ENCODE peak calls at places on chromosome 4, in four cellular contexts. One of them, this sample, is unnamed.
A peak's percentile ranks its signal among the peaks of the same experiment; 100 is the strongest.

GRCh38 chr4:33661636-33662035 is 2582.7 kb downstream of the ARAP2 start:
- DNase-seq in ovary: no peak
- DNase-seq in brain microvascular endothelial cell: no peak
- DNase-seq in tibial artery: no peak
- DNase-seq in this sample: no peak

GRCh38 chr4:108620933-108621905 is 843 bp downstream of the RPL34 start:
- DNase-seq in ovary: no peak
- DNase-seq in brain microvascular endothelial cell: no peak
- DNase-seq in tibial artery: no peak
- DNase-seq in this sample: no peak

GRCh38 chr4:183797445-183798248 is 107.5 kb upstream of the STOX2 start:
- DNase-seq in brain microvascular endothelial cell: no peak
- DNase-seq in ovary: no peak
- DNase-seq in tibial artery: no peak
- DNase-seq in this sample: peak; percentile 58

GRCh38 chr4:173182403-173182802 is 13.8 kb downstream of the GALNT7 start:
- DNase-seq in tibial artery: no peak
- DNase-seq in brain microvascular endothelial cell: peak; percentile 86
- DNase-seq in ovary: no peak
- DNase-seq in this sample: peak; percentile 66

GRCh38 chr4:165367040-165367439 is 11.8 kb upstream of the CPE start:
- DNase-seq in tibial artery: no peak
- DNase-seq in ovary: no peak
- DNase-seq in brain microvascular endothelial cell: no peak
- DNase-seq in this sample: peak; percentile 27

GRCh38 chr4:163484906-163485305 is 9.6 kb upstream of the TMA16 start:
- DNase-seq in brain microvascular endothelial cell: peak; percentile 46
- DNase-seq in ovary: peak; percentile 36
- DNase-seq in tibial artery: no peak
- DNase-seq in this sample: peak; percentile 35

GRCh38 chr4:84379881-84380618 is 119.0 kb downstream of the NKX6-1 start:
- DNase-seq in tibial artery: no peak
- DNase-seq in brain microvascular endothelial cell: peak; percentile 47
- DNase-seq in ovary: no peak
- DNase-seq in this sample: peak; percentile 28

GRCh38 chr4:54882616-54883015 is 224.9 kb downstream of the KIT start:
- DNase-seq in tibial artery: no peak
- DNase-seq in ovary: no peak
- DNase-seq in brain microvascular endothelial cell: peak; percentile 54
- DNase-seq in this sample: no peak

GRCh38 chr4:169327951-169328350 is 57.2 kb upstream of the SH3RF1 start:
- DNase-seq in brain microvascular endothelial cell: no peak
- DNase-seq in tibial artery: no peak
- DNase-seq in ovary: no peak
- DNase-seq in this sample: no peak

GRCh38 chr4:141802324-141802723 is 165.9 kb downstream of the IL15 start:
- DNase-seq in brain microvascular endothelial cell: no peak
- DNase-seq in tibial artery: no peak
- DNase-seq in ovary: no peak
- DNase-seq in this sample: no peak

GRCh38 chr4:145218251-145218650 is 37.9 kb upstream of the OTUD4 start:
- DNase-seq in brain microvascular endothelial cell: no peak
- DNase-seq in tibial artery: no peak
- DNase-seq in ovary: peak; percentile 20
- DNase-seq in this sample: no peak

GRCh38 chr4:168887809-168888208 is 122.2 kb downstream of the CBR4 start:
- DNase-seq in brain microvascular endothelial cell: no peak
- DNase-seq in tibial artery: no peak
- DNase-seq in ovary: no peak
- DNase-seq in this sample: no peak

GRCh38 chr4:67393699-67394281 is 151.5 kb downstream of the CENPC start:
- DNase-seq in ovary: no peak
- DNase-seq in tibial artery: no peak
- DNase-seq in brain microvascular endothelial cell: peak; percentile 29
- DNase-seq in this sample: no peak

GRCh38 chr4:54005475-54005874 is 58.9 kb downstream of the CHIC2 start:
- DNase-seq in ovary: no peak
- DNase-seq in tibial artery: no peak
- DNase-seq in brain microvascular endothelial cell: no peak
- DNase-seq in this sample: no peak

GRCh38 chr4:168059251-168059650 is 33.1 kb upstream of the ANXA10 start:
- DNase-seq in ovary: no peak
- DNase-seq in brain microvascular endothelial cell: no peak
- DNase-seq in tibial artery: no peak
- DNase-seq in this sample: no peak

GRCh38 chr4:122577808-122578781 is 42.8 kb downstream of the IL21 start:
- DNase-seq in ovary: no peak
- DNase-seq in brain microvascular endothelial cell: peak; percentile 47
- DNase-seq in tibial artery: no peak
- DNase-seq in this sample: peak; percentile 31

GRCh38 chr4:118206627-118207026 is 146.2 kb downstream of the PRSS12 start:
- DNase-seq in ovary: no peak
- DNase-seq in tibial artery: no peak
- DNase-seq in brain microvascular endothelial cell: no peak
- DNase-seq in this sample: no peak

GRCh38 chr4:93870876-93871458 is 42.4 kb downstream of the ATOH1 start:
- DNase-seq in ovary: no peak
- DNase-seq in tibial artery: no peak
- DNase-seq in brain microvascular endothelial cell: no peak
- DNase-seq in this sample: no peak

GRCh38 chr4:142719854-142720541 is 126.1 kb downstream of the INPP4B start:
- DNase-seq in brain microvascular endothelial cell: no peak
- DNase-seq in tibial artery: no peak
- DNase-seq in ovary: no peak
- DNase-seq in this sample: no peak

GRCh38 chr4:124423160-124423559 is 289.4 kb downstream of the ANKRD50 start:
- DNase-seq in ovary: no peak
- DNase-seq in brain microvascular endothelial cell: peak; percentile 75
- DNase-seq in tibial artery: no peak
- DNase-seq in this sample: no peak

GRCh38 chr4:179989975-179990374 is 2253.2 kb upstream of the TENM3 start:
- DNase-seq in tibial artery: no peak
- DNase-seq in ovary: no peak
- DNase-seq in brain microvascular endothelial cell: no peak
- DNase-seq in this sample: no peak

GRCh38 chr4:96025031-96025430 is 185.1 kb downstream of the PDHA2 start:
- DNase-seq in brain microvascular endothelial cell: no peak
- DNase-seq in ovary: no peak
- DNase-seq in tibial artery: no peak
- DNase-seq in this sample: no peak

GRCh38 chr4:53605783-53606182 is 14.5 kb upstream of the LNX1 start:
- DNase-seq in tibial artery: no peak
- DNase-seq in ovary: no peak
- DNase-seq in brain microvascular endothelial cell: peak; percentile 73
- DNase-seq in this sample: no peak

GRCh38 chr4:153781717-153782416 is 7.0 kb downstream of the SFRP2 start:
- DNase-seq in tibial artery: no peak
- DNase-seq in ovary: no peak
- DNase-seq in brain microvascular endothelial cell: no peak
- DNase-seq in this sample: no peak

GRCh38 chr4:81030617-81031388 is at the start of gene BMP3:
- DNase-seq in ovary: peak; percentile 38
- DNase-seq in brain microvascular endothelial cell: no peak
- DNase-seq in tibial artery: no peak
- DNase-seq in this sample: peak; percentile 39

GRCh38 chr4:77155631-77156345 is 1.2 kb upstream of the CCNG2 start:
- DNase-seq in brain microvascular endothelial cell: no peak
- DNase-seq in tibial artery: no peak
- DNase-seq in ovary: no peak
- DNase-seq in this sample: no peak

GRCh38 chr4:52996261-52997131 is 134.4 kb downstream of the RASL11B start:
- DNase-seq in tibial artery: no peak
- DNase-seq in ovary: peak; percentile 80
- DNase-seq in brain microvascular endothelial cell: no peak
- DNase-seq in this sample: no peak

GRCh38 chr4:19429684-19430083 is 822.0 kb upstream of the SLIT2 start:
- DNase-seq in ovary: no peak
- DNase-seq in brain microvascular endothelial cell: no peak
- DNase-seq in tibial artery: no peak
- DNase-seq in this sample: no peak

GRCh38 chr4:109729155-109729562 is 711 bp downstream of the PLA2G12A start:
- DNase-seq in tibial artery: no peak
- DNase-seq in ovary: no peak
- DNase-seq in brain microvascular endothelial cell: no peak
- DNase-seq in this sample: no peak

GRCh38 chr4:14681330-14681729 is 321.0 kb upstream of the CPEB2 start:
- DNase-seq in tibial artery: no peak
- DNase-seq in brain microvascular endothelial cell: no peak
- DNase-seq in ovary: no peak
- DNase-seq in this sample: no peak

GRCh38 chr4:79621061-79621460 is 213.0 kb upstream of the GK2 start:
- DNase-seq in tibial artery: no peak
- DNase-seq in brain microvascular endothelial cell: no peak
- DNase-seq in ovary: no peak
- DNase-seq in this sample: no peak

GRCh38 chr4:76883147-76883546 is 14.8 kb downstream of the SOWAHB start:
- DNase-seq in tibial artery: no peak
- DNase-seq in brain microvascular endothelial cell: peak; percentile 93
- DNase-seq in ovary: no peak
- DNase-seq in this sample: no peak

GRCh38 chr4:54400802-54401201 is 171.7 kb downstream of the PDGFRA start:
- DNase-seq in ovary: peak; percentile 34
- DNase-seq in brain microvascular endothelial cell: peak; percentile 91
- DNase-seq in tibial artery: no peak
- DNase-seq in this sample: peak; percentile 65

GRCh38 chr4:174365018-174365587 is 81.4 kb downstream of the CEP44 start:
- DNase-seq in brain microvascular endothelial cell: peak; percentile 7
- DNase-seq in tibial artery: no peak
- DNase-seq in ovary: no peak
- DNase-seq in this sample: no peak

GRCh38 chr4:8268901-8269534 is 536 bp upstream of the HTRA3 start:
- DNase-seq in tibial artery: no peak
- DNase-seq in ovary: no peak
- DNase-seq in brain microvascular endothelial cell: no peak
- DNase-seq in this sample: no peak

GRCh38 chr4:8269535-8270417 is at the start of gene HTRA3:
- DNase-seq in tibial artery: no peak
- DNase-seq in brain microvascular endothelial cell: no peak
- DNase-seq in ovary: peak; percentile 80
- DNase-seq in this sample: no peak

GRCh38 chr4:8270912-8271815 is 1.6 kb downstream of the HTRA3 start:
- DNase-seq in ovary: peak; percentile 49
- DNase-seq in brain microvascular endothelial cell: no peak
- DNase-seq in tibial artery: no peak
- DNase-seq in this sample: no peak

GRCh38 chr4:8271821-8272220 is 2.3 kb downstream of the HTRA3 start:
- DNase-seq in brain microvascular endothelial cell: no peak
- DNase-seq in tibial artery: no peak
- DNase-seq in ovary: no peak
- DNase-seq in this sample: no peak

GRCh38 chr4:8270418-8270771 is 841 bp downstream of the HTRA3 start:
- DNase-seq in tibial artery: no peak
- DNase-seq in ovary: no peak
- DNase-seq in brain microvascular endothelial cell: no peak
- DNase-seq in this sample: no peak
- H3K4me3 ChIP-seq in tibial artery: peak overlapping the region; percentile 40
- H3K4me3 ChIP-seq in ovary: peak overlapping the region; percentile 55
- H3K4me3 ChIP-seq in brain microvascular endothelial cell: no peak overlapping the region
- H3K4me3 ChIP-seq in this sample: no peak overlapping the region

GRCh38 chr4:896216-896615 is 35.9 kb downstream of the GAK start:
- DNase-seq in tibial artery: no peak
- DNase-seq in ovary: no peak
- DNase-seq in brain microvascular endothelial cell: no peak
- DNase-seq in this sample: no peak

GRCh38 chr4:895596-895995 is 36.5 kb downstream of the GAK start:
- DNase-seq in ovary: no peak
- DNase-seq in tibial artery: no peak
- DNase-seq in brain microvascular endothelial cell: no peak
- DNase-seq in this sample: no peak

GRCh38 chr4:892780-893179 is 39.3 kb downstream of the GAK start:
- DNase-seq in brain microvascular endothelial cell: no peak
- DNase-seq in tibial artery: no peak
- DNase-seq in ovary: no peak
- DNase-seq in this sample: no peak

GRCh38 chr4:893276-893994 is 38.7 kb downstream of the GAK start:
- DNase-seq in ovary: no peak
- DNase-seq in tibial artery: no peak
- DNase-seq in brain microvascular endothelial cell: no peak
- DNase-seq in this sample: no peak

DNA sequence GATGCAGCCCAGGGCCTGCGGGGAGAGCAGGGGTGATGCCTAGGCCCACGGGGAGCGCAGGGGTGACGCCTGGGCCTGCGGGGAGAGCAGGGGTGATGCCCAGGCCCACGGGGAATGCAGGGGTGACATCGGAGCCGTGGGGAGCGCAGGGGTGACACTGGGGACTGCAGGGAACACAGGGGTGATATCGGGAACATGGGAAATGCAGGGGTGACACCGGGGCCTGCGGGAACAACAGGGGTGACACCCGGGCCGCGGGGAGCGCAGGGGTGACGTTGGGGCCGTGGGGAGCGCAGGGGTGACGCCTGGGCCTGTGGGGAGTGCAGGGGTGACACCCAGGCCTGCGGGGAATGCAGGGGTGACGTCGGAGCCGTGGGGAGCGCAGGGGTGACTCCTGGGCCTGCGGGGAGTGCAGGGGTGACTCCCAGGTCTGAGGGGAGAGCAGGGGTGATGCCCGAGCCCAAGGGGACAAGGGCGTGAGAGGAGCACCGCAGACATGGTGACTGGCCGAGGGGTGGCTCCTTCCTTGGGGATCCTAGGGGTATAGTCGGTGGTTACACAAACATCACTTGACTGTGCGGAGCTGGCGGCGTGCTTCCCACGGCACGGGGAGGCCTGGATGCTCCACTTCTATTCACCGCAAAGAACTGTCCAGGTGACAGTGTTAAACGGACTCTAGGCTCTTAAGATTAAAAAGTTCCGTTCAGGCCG is 38.0 kb downstream of the GAK start:
- DNase-seq in ovary: no peak
- DNase-seq in brain microvascular endothelial cell: no peak
- DNase-seq in tibial artery: no peak
- DNase-seq in this sample: no peak
- H3K36me3 ChIP-seq in ovary: no peaks in the 10 kb centered on the region
- H3K36me3 ChIP-seq in brain microvascular endothelial cell: peaks cover 26% of the 10 kb centered on the region
- H3K36me3 ChIP-seq in tibial artery: peaks cover 67% of the 10 kb centered on the region
- H3K36me3 ChIP-seq in this sample: no peaks in the 10 kb centered on the region

DNA sequence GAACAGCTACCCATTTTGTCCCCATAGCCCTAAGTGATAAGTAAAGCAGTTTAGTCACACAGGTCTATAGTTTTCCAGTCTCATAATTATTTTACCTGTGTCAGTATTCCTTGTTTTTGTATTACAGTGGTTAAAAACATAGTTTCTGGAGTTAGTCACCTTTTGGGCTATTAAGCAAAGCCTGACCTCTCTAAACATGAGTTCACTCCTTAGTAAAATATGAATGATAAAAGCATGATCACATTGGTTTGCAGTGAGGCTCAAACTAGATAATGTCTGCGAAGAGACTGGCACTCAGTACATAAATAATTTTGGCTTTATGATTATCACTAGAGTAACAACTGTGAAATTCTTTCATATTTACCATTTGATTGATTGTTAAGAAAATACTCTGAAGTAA is 1068.5 kb downstream of the STIM2 start:
- DNase-seq in ovary: no peak
- DNase-seq in brain microvascular endothelial cell: no peak
- DNase-seq in tibial artery: no peak
- DNase-seq in this sample: no peak
- H3K4me3 ChIP-seq in ovary: no peak overlapping the region
- H3K4me3 ChIP-seq in brain microvascular endothelial cell: no peak overlapping the region
- H3K4me3 ChIP-seq in tibial artery: no peak overlapping the region
- H3K4me3 ChIP-seq in this sample: no peak overlapping the region

GRCh38 chr4:186630128-186630527 is 74.8 kb upstream of the MTNR1A start:
- DNase-seq in brain microvascular endothelial cell: no peak
- DNase-seq in tibial artery: no peak
- DNase-seq in ovary: no peak
- DNase-seq in this sample: no peak
- H3K36me3 ChIP-seq in brain microvascular endothelial cell: peaks cover 29% of the 10 kb centered on the region
- H3K36me3 ChIP-seq in tibial artery: peaks cover 52% of the 10 kb centered on the region
- H3K36me3 ChIP-seq in ovary: no peaks in the 10 kb centered on the region
- H3K36me3 ChIP-seq in this sample: peaks cover 3% of the 10 kb centered on the region